ENCODE peak calls at places on chromosomes 3 and 15, in nine cellular contexts. P is endodermal cell, R is breast epithelium, N is OCI-LY7, G is GM23338, U is body of pancreas, Q is sigmoid colon, S is A549, O is left lung. L is an unnamed sample.

GRCh38 chr3:46007280-46007679 is 11.7 kb upstream of the FYCO1 start:
- DNase-seq in N (no peak), G (no peak), S (no peak), R (no peak), O (no peak), Q (no peak), U (no peak), P (no peak), L (no peak)

GRCh38 chr15:68428431-68428940 is 3.5 kb downstream of the ITGA11 start:
- DNase-seq in U (no peak), S (no peak), Q (no peak), P (peak; percentile 17), O (no peak), G (no peak), N (no peak), R (no peak), L (no peak)

GRCh38 chr3:11660242-11660641 is 16.5 kb upstream of the VGLL4 start:
- DNase-seq in O (no peak), R (no peak), P (no peak), N (no peak), S (no peak), Q (no peak), U (peak; percentile 90), G (no peak), L (no peak)

GRCh38 chr3:152300029-152300764 is 31.5 kb downstream of the MBNL1 start:
- DNase-seq in O (no peak), G (no peak), R (no peak), S (no peak), N (no peak), P (no peak), U (no peak), Q (no peak), L (no peak)

GRCh38 chr3:126127904-126128303 is 44.0 kb upstream of the SLC41A3 start:
- DNase-seq in S (no peak), R (no peak), N (no peak), G (no peak), P (peak; percentile 18), O (no peak), Q (no peak), U (no peak), L (peak; percentile 32)

GRCh38 chr15:35654334-35654733 is 108.4 kb upstream of the DPH6 start:
- DNase-seq in O (no peak), N (no peak), U (no peak), Q (no peak), S (no peak), P (no peak), G (no peak), R (no peak), L (no peak)

GRCh38 chr15:78440375-78441373 is 2.7 kb downstream of the IREB2 start:
- DNase-seq in G (no peak), N (no peak), Q (no peak), S (no peak), P (no peak), U (no peak), O (no peak), R (no peak), L (no peak)

GRCh38 chr3:35946121-35946856 is 307.0 kb downstream of the ARPP21 start:
- DNase-seq in P (no peak), S (peak; percentile 43), O (no peak), N (peak; percentile 30), U (no peak), Q (no peak), G (peak; percentile 66), R (no peak), L (no peak)

GRCh38 chr3:56915969-56916586 is 114.3 kb upstream of the ARHGEF3 start:
- DNase-seq in G (peak; percentile 39), U (peak; percentile 30), R (no peak), S (no peak), N (peak; percentile 85), Q (no peak), O (peak; percentile 47), P (peak; percentile 73), L (peak; percentile 30)

GRCh38 chr3:64685331-64685799 is 2.4 kb downstream of the ADAMTS9 start:
- DNase-seq in G (no peak), R (no peak), S (no peak), U (peak; percentile 7), N (no peak), P (no peak), O (peak; percentile 43), Q (peak; percentile 93), L (no peak)

GRCh38 chr15:55700876-55701275 is 42.1 kb downstream of the PRTG start:
- DNase-seq in G (no peak), S (no peak), P (no peak), U (no peak), R (no peak), Q (no peak), N (no peak), O (no peak), L (no peak)

DNA sequence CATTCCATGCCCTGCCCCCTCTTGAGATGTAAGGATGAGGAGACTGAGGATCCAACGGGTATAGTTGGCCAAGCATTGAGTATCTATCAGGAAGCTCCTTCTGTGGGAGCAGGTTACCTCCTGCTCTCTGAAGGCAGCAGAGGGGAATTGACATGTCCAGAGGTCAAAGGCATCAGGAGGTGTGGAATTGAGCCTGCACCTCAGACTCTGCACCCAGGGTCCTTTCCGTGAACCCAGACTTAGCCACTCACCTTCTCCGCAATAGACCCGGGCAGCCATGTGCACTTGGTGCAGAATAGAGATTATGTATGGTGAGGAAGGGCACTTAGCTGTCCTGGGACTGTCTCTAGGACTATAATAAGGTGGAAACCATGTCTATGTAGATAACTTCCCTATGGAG is 399.0 kb upstream of the TPM1 start:
- DNase-seq in Q (no peak), R (no peak), N (no peak), O (no peak), P (no peak), U (no peak), S (no peak), G (no peak), L (no peak)
- H3K4me1 ChIP-seq in Q (no peaks in the 10 kb centered on the region), R (no peaks in the 10 kb centered on the region), N (no peaks in the 10 kb centered on the region), O (peaks cover 4% of the 10 kb centered on the region), P (no peaks in the 10 kb centered on the region), U (no peaks in the 10 kb centered on the region), S (peaks cover 13% of the 10 kb centered on the region), G (no peaks in the 10 kb centered on the region), L (peaks cover 37% of the 10 kb centered on the region)

GRCh38 chr3:58018892-58019291 is 10.7 kb downstream of the FLNB start:
- DNase-seq in S (no peak), Q (no peak), N (no peak), G (no peak), P (no peak), O (no peak), R (no peak), U (no peak), L (no peak)
- H3K27ac ChIP-seq in S (peak overlapping the region; percentile 83), Q (peak overlapping the region; percentile 93), N (no peak overlapping the region), G (peak overlapping the region; percentile 99), P (no peak overlapping the region), O (no peak overlapping the region), R (peak overlapping the region; percentile 78), U (no peak overlapping the region), L (no peak overlapping the region)

GRCh38 chr15:64381000-64381751 is at the start of gene PCLAF:
- DNase-seq in G (peak; percentile 98), S (peak; percentile 97), N (peak; percentile 98), O (peak; percentile 96), U (peak; percentile 93), R (peak; percentile 92), Q (peak; percentile 97), P (peak; percentile 98), L (peak; percentile 96)
- TF ChIP-seq CTCF in G (peak; percentile 35), S (no peak), N (no peak), O (no peak), U (no peak), R (peak; percentile 15), Q (no peak), P (peak; percentile 18), L (no peak)

DNA sequence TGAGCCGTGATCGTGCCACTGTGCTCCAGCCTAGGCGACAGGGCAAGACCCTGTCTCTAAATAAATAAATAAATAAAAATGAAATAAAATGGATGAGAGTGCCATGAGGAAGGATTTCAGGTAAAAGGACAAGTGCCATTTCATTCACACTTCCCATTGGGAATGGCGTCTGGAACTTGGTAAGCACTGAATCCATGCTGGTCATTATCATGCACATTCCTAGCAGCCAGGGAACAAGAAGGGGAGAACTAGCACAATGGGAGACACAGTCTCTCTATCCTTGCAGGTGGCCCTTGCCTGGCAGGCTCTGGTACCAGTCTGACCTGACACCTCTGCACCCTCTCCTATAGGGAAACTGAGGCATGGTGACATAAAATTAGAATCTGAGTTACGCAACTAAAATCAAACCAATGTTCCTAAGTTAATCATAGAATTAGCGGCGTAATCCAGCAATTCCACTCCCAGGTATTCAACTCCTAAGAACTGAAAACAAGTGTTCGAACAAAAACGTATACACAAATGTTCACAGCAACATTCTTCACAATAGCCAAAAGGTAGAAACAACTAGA is 70.8 kb upstream of the MFGE8 start:
- DNase-seq in P (no peak), O (no peak), S (no peak), R (no peak), N (no peak), G (peak; percentile 65), U (no peak), Q (no peak), L (no peak)
- H3K4me1 ChIP-seq in P (peaks cover 32% of the 10 kb centered on the region), O (no peaks in the 10 kb centered on the region), S (peaks cover 72% of the 10 kb centered on the region), R (peaks cover 3% of the 10 kb centered on the region), N (peaks cover 17% of the 10 kb centered on the region), G (peaks cover 41% of the 10 kb centered on the region), U (no peaks in the 10 kb centered on the region), Q (no peaks in the 10 kb centered on the region), L (peaks cover 8% of the 10 kb centered on the region)

GRCh38 chr3:136291302-136291701 is 41.2 kb downstream of the PCCB start:
- DNase-seq in N (no peak), R (no peak), S (no peak), U (no peak), G (no peak), O (no peak), Q (no peak), P (no peak), L (no peak)

GRCh38 chr3:136296960-136297359 is 46.8 kb downstream of the PCCB start:
- DNase-seq in Q (no peak), N (no peak), O (no peak), S (no peak), R (no peak), P (peak; percentile 59), G (peak; percentile 61), U (no peak), L (no peak)

GRCh38 chr3:136292500-136292899 is 42.4 kb downstream of the PCCB start:
- DNase-seq in N (no peak), R (no peak), G (no peak), P (no peak), S (no peak), Q (no peak), U (no peak), O (no peak), L (no peak)

GRCh38 chr3:136297826-136298225 is 47.7 kb downstream of the PCCB start:
- DNase-seq in Q (no peak), P (no peak), N (no peak), R (no peak), U (no peak), S (no peak), G (no peak), O (no peak), L (no peak)

GRCh38 chr3:136293279-136293678 is 43.1 kb downstream of the PCCB start:
- DNase-seq in G (no peak), S (no peak), Q (no peak), P (no peak), U (no peak), O (no peak), N (no peak), R (no peak), L (no peak)
- H3K27ac ChIP-seq in G (no peak overlapping the region), S (no peak overlapping the region), Q (no peak overlapping the region), P (no peak overlapping the region), U (no peak overlapping the region), O (no peak overlapping the region), N (no peak overlapping the region), R (no peak overlapping the region), L (no peak overlapping the region)

L was measured in psoas muscle.